ENCODE peak calls at places on chromosomes 7 and 10, in eight cellular contexts. D, E, B, U, K, G, N and A are unnamed samples. For H3K4me1, the result is how much of the 10 kb centered on the place peaks cover.

GRCh38 chr7:132218876-132219275 is 357.4 kb downstream of the PLXNA4 start:
- DNase-seq in B (no peak), D (no peak), E (no peak), G (no peak), K (no peak), U (no peak), N (no peak), A (no peak)

GRCh38 chr10:29273478-29273877 is 15.4 kb upstream of the LYZL1 start:
- DNase-seq in G (no peak), B (no peak), U (no peak), E (no peak), K (no peak), N (no peak), D (no peak), A (no peak)

GRCh38 chr10:104325436-104326430 is 12.5 kb downstream of the ITPRIP start:
- DNase-seq in N (no peak), G (no peak), K (no peak), B (no peak), D (no peak), U (no peak), E (no peak), A (no peak)

GRCh38 chr7:36984051-36984492 is 259.8 kb upstream of the AOAH start:
- DNase-seq in K (no peak), E (no peak), N (no peak), D (no peak), B (no peak), U (no peak), G (no peak), A (no peak)

GRCh38 chr10:7397049-7397448 is 13.8 kb downstream of the SFMBT2 start:
- DNase-seq in B (no peak), G (no peak), D (no peak), E (no peak), N (no peak), U (no peak), K (no peak), A (no peak)

GRCh38 chr10:49700997-49701396 is 21.5 kb downstream of the C10orf53 start:
- DNase-seq in D (no peak), E (no peak), U (no peak), G (no peak), B (no peak), N (no peak), K (no peak), A (no peak)

GRCh38 chr10:43793714-43794113 is 145.0 kb upstream of the ZNF32 start:
- DNase-seq in E (no peak), K (no peak), U (no peak), G (peak), D (no peak), B (no peak), N (no peak), A (no peak)

GRCh38 chr7:38229386-38229785 is 44.0 kb downstream of the TARP start:
- DNase-seq in U (no peak), K (no peak), D (no peak), E (no peak), B (no peak), N (no peak), G (peak), A (no peak)

GRCh38 chr10:110568055-110568735 is 700 bp downstream of the SMC3 start:
- DNase-seq in D (peak), U (peak), K (no peak), N (no peak), B (no peak), E (no peak), G (peak), A (peak)

GRCh38 chr10:15744217-15744865 is 24.6 kb upstream of the ITGA8 start:
- DNase-seq in E (no peak), U (peak), N (peak), B (peak), G (peak), D (peak), K (peak), A (peak)

GRCh38 chr10:81116201-81116600 is 578.5 kb downstream of the SH2D4B start:
- DNase-seq in U (no peak), N (no peak), B (no peak), E (no peak), G (no peak), D (no peak), K (no peak), A (no peak)

GRCh38 chr7:39463252-39463651 is 103.0 kb upstream of the YAE1 start:
- DNase-seq in E (no peak), N (no peak), B (no peak), U (no peak), D (no peak), G (no peak), K (no peak), A (no peak)

GRCh38 chr7:5429253-5429856 is 5.7 kb upstream of the TNRC18 start:
- DNase-seq in B (peak), G (peak), E (no peak), U (peak), D (no peak), N (peak), K (no peak), A (peak)

GRCh38 chr10:22231260-22231659 is 13.4 kb upstream of the EBLN1 start:
- DNase-seq in U (no peak), E (no peak), G (no peak), N (no peak), K (no peak), B (no peak), D (no peak), A (no peak)
- H3K4me3 ChIP-seq in U (no peak), E (no peak), G (no peak), N (no peak), K (no peak), B (no peak), D (no peak), A (no peak)

DNA sequence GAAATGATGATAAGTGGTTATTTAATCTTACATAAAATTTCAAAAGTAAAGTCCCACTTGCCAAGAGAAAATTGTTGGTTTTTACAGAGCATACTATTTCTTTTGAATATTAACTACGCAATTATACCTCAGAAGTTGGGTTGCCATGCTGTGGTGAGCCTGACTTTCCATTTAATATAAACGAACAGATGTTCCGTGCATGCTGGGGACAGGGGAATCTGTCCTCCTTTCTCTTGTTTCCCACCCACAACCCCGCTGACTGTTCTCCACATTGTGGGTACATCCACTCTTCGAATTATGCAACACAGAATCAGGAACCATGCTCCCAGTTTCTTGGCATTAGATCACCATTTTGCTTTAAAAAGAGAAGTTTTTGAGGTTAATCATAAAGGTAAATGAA is 29.2 kb upstream of the RTKN2 start:
- DNase-seq in K (no peak), N (no peak), U (no peak), D (no peak), G (no peak), B (no peak), E (no peak), A (no peak)
- H3K4me1 ChIP-seq in K (under half), N (under half), U (under half), D (under half), G (under half), B (under half), E (under half), A (under half)

GRCh38 chr10:119686465-119687191 is 35.4 kb downstream of the BAG3 start:
- DNase-seq in U (peak), N (peak), G (peak), K (peak), E (peak), B (peak), D (peak), A (peak)
- H3K4me3 ChIP-seq in U (peak), N (no peak), G (no peak), K (no peak), E (peak), B (peak), D (peak), A (peak)

DNA sequence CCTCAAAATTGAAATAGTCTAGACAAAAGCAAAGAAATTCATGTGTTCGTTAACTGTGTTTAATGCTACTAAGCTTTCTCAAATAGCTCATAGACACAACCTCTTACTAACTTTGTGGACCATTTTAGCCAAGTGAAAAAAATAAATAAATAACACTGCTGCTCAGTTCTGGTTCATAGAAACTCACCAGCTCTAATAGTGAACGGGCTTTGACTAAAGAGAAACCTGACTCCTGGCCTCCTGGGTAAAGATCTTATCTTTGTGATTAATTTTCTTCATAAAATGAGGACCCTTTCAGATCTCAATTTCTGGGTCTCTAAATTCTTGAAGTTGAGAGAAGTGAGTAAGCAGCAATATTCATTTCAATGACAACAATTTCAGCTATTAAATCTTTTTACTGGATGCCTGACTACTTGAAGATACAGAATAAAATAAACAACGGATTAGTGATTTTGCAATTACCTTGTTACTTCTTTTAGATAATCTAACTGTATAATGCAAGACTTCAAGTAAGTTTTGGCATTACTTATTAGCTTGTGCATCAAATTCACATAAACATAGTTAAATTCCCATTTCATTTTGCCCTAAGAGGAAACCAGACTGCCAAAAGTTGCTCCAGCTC is 3.1 kb downstream of the CADPS2 start:
- DNase-seq in D (no peak), N (no peak), B (no peak), K (no peak), G (no peak), E (no peak), U (no peak), A (no peak)
- H3K4me1 ChIP-seq in D (under half), N (half or more), B (half or more), K (under half), G (under half), E (under half), U (under half), A (under half)

DNA sequence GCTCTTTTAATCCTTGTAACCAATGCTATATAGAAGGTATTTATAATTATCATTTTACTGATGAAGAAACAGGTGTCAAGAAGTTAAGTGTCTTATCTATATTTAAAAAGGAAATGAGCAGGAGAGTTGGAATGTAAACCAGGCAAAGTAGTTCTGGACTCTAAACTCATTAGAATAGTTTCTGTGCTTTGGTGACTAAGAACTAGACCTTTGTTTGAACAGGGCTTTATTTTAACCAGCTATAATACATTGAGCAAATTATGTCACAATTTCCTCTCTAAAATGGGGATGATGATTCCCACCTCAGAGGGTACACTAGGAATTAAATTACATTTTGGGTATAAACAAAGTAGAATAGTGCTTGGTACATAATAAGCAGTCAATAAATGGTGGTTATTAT is 236.0 kb downstream of the MAGI2 start:
- DNase-seq in K (no peak), N (no peak), D (no peak), B (no peak), E (no peak), G (no peak), U (no peak), A (no peak)
- H3K4me3 ChIP-seq in K (no peak), N (no peak), D (no peak), B (no peak), E (no peak), G (no peak), U (no peak), A (no peak)

DNA sequence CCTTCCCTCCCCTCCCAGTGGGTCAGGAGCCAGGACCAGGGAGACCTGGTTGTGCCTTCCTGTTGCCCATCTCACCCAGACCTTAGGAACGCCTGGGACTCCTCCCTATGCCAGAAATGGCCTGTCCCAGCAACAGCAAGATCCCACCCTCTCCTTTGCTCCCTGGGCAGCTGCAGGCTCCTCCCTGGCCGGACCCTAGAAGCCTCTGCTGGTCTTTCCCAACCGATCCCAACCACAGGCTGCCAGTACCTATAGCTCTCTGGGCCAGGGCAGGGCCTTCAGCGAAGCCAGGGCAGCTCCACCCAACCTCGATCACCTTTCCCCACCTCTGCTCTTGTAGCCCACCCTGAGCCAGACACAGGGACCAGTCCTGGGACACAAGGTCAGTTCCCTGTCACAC is 21.9 kb downstream of the LDB3 start:
- DNase-seq in G (no peak), B (no peak), N (no peak), E (no peak), U (no peak), K (no peak), D (no peak), A (no peak)
- H3K4me1 ChIP-seq in G (half or more), B (half or more), N (under half), E (half or more), U (under half), K (under half), D (under half), A (under half)

GRCh38 chr7:127907110-127907509 is 124.1 kb downstream of the LRRC4 start:
- DNase-seq in D (no peak), E (no peak), K (no peak), G (no peak), B (no peak), N (no peak), U (no peak), A (no peak)
- H3K4me3 ChIP-seq in D (no peak), E (no peak), K (no peak), G (no peak), B (no peak), N (no peak), U (no peak), A (no peak)

DNA sequence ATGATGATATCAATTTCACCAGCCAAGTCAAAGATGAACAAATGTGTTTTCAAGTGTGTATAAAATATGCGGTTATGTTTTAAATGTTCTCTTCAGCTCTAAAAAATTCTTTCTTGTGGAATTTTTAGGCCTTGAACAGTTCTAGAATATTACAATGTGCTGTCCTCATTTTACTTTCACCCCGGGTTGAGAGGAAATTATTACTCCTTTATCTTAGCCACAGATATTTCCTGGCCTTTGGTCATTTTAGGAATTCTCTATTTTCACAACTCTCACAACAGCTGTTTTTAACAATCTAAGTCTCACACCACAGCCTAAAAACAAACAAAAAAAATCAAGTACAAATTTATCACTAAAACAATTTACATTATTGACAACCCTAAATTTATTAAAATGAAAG is 112.2 kb upstream of the HGF start:
- DNase-seq in D (no peak), E (no peak), B (no peak), K (no peak), N (no peak), U (no peak), G (peak), A (no peak)
- H3K4me1 ChIP-seq in D (under half), E (under half), B (under half), K (under half), N (under half), U (under half), G (under half), A (under half)